ENCODE peak calls at places on chromosomes 1 and 21, in eight cellular contexts. E is hepatic stellate cell; D is colonic mucosa; P is stimulated activated CD8-positive, alpha-beta memory T cell treated with anti-CD3 and anti-CD28 coated beads, Interleukin-2, amount 100 ng/mL, for 1 hour; O is EH; S is lower leg skin; R is GM10248; U is NCI-H1092 treated with DMSO at 0.1 percent for 48 hours. T is an unnamed sample.
A peak's percentile ranks its signal among the peaks of the same experiment; 100 is the strongest.

GRCh38 chr1:44014365-44015104 is 16.7 kb downstream of the SLC6A9 start:
- DNase-seq in S (no peak), P (no peak), R (no peak), U (no peak), E (no peak), D (peak; percentile 50), O (no peak), T (no peak)

GRCh38 chr1:243244420-243244819 is 10.7 kb downstream of the CEP170 start:
- DNase-seq in P (no peak), E (no peak), U (no peak), D (no peak), S (no peak), R (no peak), O (no peak), T (no peak)

GRCh38 chr1:21553116-21553926 is 44.1 kb downstream of the ALPL start:
- DNase-seq in S (no peak), R (no peak), E (peak; percentile 89), U (no peak), P (no peak), O (peak; percentile 81), D (no peak), T (no peak)

GRCh38 chr1:207007352-207008033 is 25.1 kb downstream of the C1orf116 start:
- DNase-seq in R (no peak), D (no peak), E (peak; percentile 76), P (no peak), O (peak; percentile 97), S (no peak), U (no peak), T (no peak)

GRCh38 chr21:43959231-43960041 is 52.7 kb upstream of the TRAPPC10 start:
- DNase-seq in R (no peak), U (no peak), S (no peak), E (no peak), P (no peak), O (no peak), D (no peak), T (no peak)

GRCh38 chr1:44089371-44090070 is 29.1 kb upstream of the KLF17 start:
- DNase-seq in P (no peak), E (no peak), R (no peak), S (no peak), D (no peak), O (peak; percentile 32), U (no peak), T (peak; percentile 21)

GRCh38 chr1:208559597-208559996 is 315.4 kb upstream of the PLXNA2 start:
- DNase-seq in R (no peak), E (no peak), P (no peak), O (peak; percentile 82), U (no peak), S (no peak), D (no peak), T (no peak)

GRCh38 chr1:200908158-200908868 is 13.6 kb downstream of the INAVA start:
- DNase-seq in P (no peak), E (no peak), O (no peak), D (peak; percentile 83), R (no peak), S (no peak), U (no peak), T (no peak)

GRCh38 chr1:58857673-58858343 is 74.0 kb upstream of the JUN start:
- DNase-seq in R (peak; percentile 39), O (no peak), P (no peak), E (no peak), U (no peak), S (no peak), D (no peak), T (no peak)

GRCh38 chr1:32773018-32773763 is 44.0 kb downstream of the YARS1 start:
- DNase-seq in E (peak; percentile 79), O (peak; percentile 74), R (peak; percentile 89), D (peak; percentile 84), P (peak; percentile 57), S (peak; percentile 94), U (peak; percentile 72), T (peak; percentile 90)

GRCh38 chr1:14486401-14487110 is 111.9 kb upstream of the KAZN start:
- DNase-seq in R (no peak), P (no peak), O (peak; percentile 77), U (peak; percentile 25), D (no peak), E (no peak), S (no peak), T (no peak)

GRCh38 chr1:234899041-234899787 is 229.4 kb downstream of the TOMM20 start:
- DNase-seq in S (no peak), O (peak; percentile 85), D (peak; percentile 62), P (no peak), E (peak; percentile 77), U (peak; percentile 22), R (no peak), T (peak; percentile 19)

GRCh38 chr21:36854391-36854790 is 112.1 kb downstream of the HLCS start:
- DNase-seq in P (no peak), U (peak; percentile 23), E (no peak), O (peak; percentile 50), R (peak; percentile 44), D (peak; percentile 53), S (no peak), T (peak; percentile 69)

GRCh38 chr21:14076143-14076806 is 134.5 kb downstream of the LIPI start:
- DNase-seq in S (peak; percentile 75), D (peak; percentile 13), U (no peak), P (no peak), R (peak; percentile 21), O (no peak), E (no peak), T (no peak)

GRCh38 chr1:168942165-168942564 is 164.3 kb upstream of the ATP1B1 start:
- DNase-seq in D (no peak), R (no peak), S (no peak), O (no peak), E (no peak), P (no peak), U (no peak), T (no peak)

GRCh38 chr1:42206164-42206563 is 41.6 kb upstream of the GUCA2A start:
- DNase-seq in D (no peak), S (no peak), R (no peak), P (no peak), O (no peak), E (no peak), U (no peak), T (no peak)

GRCh38 chr1:177210071-177210470 is 39.3 kb downstream of the BRINP2 start:
- DNase-seq in O (no peak), E (no peak), S (no peak), R (no peak), D (no peak), P (no peak), U (peak; percentile 21), T (no peak)

GRCh38 chr1:212951058-212951923 is 950 bp downstream of the VASH2 start:
- DNase-seq in O (no peak), P (no peak), S (no peak), E (peak; percentile 23), U (no peak), D (no peak), R (no peak), T (no peak)

GRCh38 chr1:233300326-233300725 is 4.8 kb upstream of the PCNX2 start:
- DNase-seq in S (no peak), D (no peak), O (no peak), P (no peak), E (no peak), R (no peak), U (no peak), T (no peak)

GRCh38 chr1:173356211-173356762 is 120.8 kb upstream of the PRDX6 start:
- DNase-seq in D (no peak), P (no peak), U (no peak), E (no peak), O (peak; percentile 57), R (no peak), S (no peak), T (no peak)

GRCh38 chr1:59880001-59880400 is 46.6 kb downstream of the CYP2J2 start:
- DNase-seq in P (no peak), O (no peak), S (no peak), E (no peak), R (no peak), U (no peak), D (no peak), T (no peak)

GRCh38 chr21:38506606-38507331 is 8.5 kb upstream of the ERG start:
- DNase-seq in R (no peak), E (no peak), S (no peak), U (peak; percentile 48), D (peak; percentile 74), P (no peak), O (no peak), T (peak; percentile 27)

GRCh38 chr1:10795305-10796021 is 983 bp downstream of the CASZ1 start:
- DNase-seq in R (no peak), E (no peak), S (no peak), P (no peak), D (peak; percentile 42), U (peak; percentile 67), O (no peak), T (peak; percentile 36)

GRCh38 chr1:30472526-30472925 is 250.9 kb downstream of the MATN1 start:
- DNase-seq in S (peak; percentile 76), E (no peak), D (no peak), O (no peak), P (no peak), U (no peak), R (no peak), T (no peak)

GRCh38 chr1:52554756-52555155 is 1.9 kb upstream of the TUT4 start:
- DNase-seq in O (peak; percentile 32), P (no peak), E (no peak), D (no peak), R (no peak), U (no peak), S (no peak), T (no peak)

GRCh38 chr1:168387781-168388760 is 107.4 kb downstream of the TBX19 start:
- DNase-seq in D (no peak), S (no peak), O (no peak), U (no peak), E (no peak), R (no peak), P (no peak), T (no peak)

GRCh38 chr1:87056974-87057373 is 142.5 kb downstream of the HS2ST1 start:
- DNase-seq in D (no peak), U (no peak), O (no peak), P (no peak), S (no peak), E (no peak), R (no peak), T (no peak)

GRCh38 chr1:115830963-115831362 is 10.0 kb downstream of the NHLH2 start:
- DNase-seq in D (no peak), P (no peak), O (no peak), S (no peak), E (no peak), R (no peak), U (no peak), T (no peak)

GRCh38 chr1:222618880-222619321 is 1.0 kb downstream of the MIA3 start:
- DNase-seq in D (peak; percentile 45), O (peak; percentile 47), P (no peak), R (peak; percentile 26), S (no peak), U (no peak), E (peak; percentile 26), T (peak; percentile 29)

GRCh38 chr21:42696026-42696380 is 42.6 kb downstream of the PDE9A start:
- DNase-seq in R (no peak), O (no peak), U (no peak), P (no peak), E (no peak), S (no peak), D (no peak), T (no peak)

GRCh38 chr1:225677350-225678124 is 24.6 kb upstream of the ENAH start:
- DNase-seq in U (peak; percentile 28), O (no peak), D (no peak), E (no peak), R (no peak), P (no peak), S (no peak), T (peak; percentile 72)

GRCh38 chr1:51518730-51519047 is 377 bp downstream of the EPS15 start:
- DNase-seq in R (peak; percentile 30), D (peak; percentile 69), E (peak; percentile 17), O (peak; percentile 44), U (no peak), S (peak; percentile 87), P (peak; percentile 3), T (peak; percentile 45)

GRCh38 chr1:51306950-51307349 is 23.4 kb downstream of the TTC39A start:
- DNase-seq in R (no peak), D (no peak), U (no peak), E (no peak), P (no peak), S (no peak), O (no peak), T (no peak)

GRCh38 chr1:85494957-85495266 is 30.0 kb upstream of the DDAH1 start:
- DNase-seq in O (peak; percentile 45), R (no peak), P (no peak), D (no peak), E (no peak), S (no peak), U (no peak), T (no peak)